ENCODE peak calls at places on chromosomes 4 and X, in five cellular contexts. One of them, this sample, is unnamed.

GRCh38 chrX:106919932-106920452 is at the start of gene CLDN2:
- DNase-seq in uterus: no peak
- DNase-seq in fibroblast of mammary gland: no peak
- DNase-seq in Karpas-422: no peak
- DNase-seq in ecto neural progenitor cell: peak; percentile 65
- DNase-seq in this sample: no peak

GRCh38 chrX:23478056-23478455 is 143.4 kb downstream of the PTCHD1 start:
- DNase-seq in uterus: no peak
- DNase-seq in fibroblast of mammary gland: peak; percentile 3
- DNase-seq in Karpas-422: no peak
- DNase-seq in ecto neural progenitor cell: no peak
- DNase-seq in this sample: no peak

GRCh38 chrX:9865804-9866471 is 79.7 kb downstream of the SHROOM2 start:
- DNase-seq in uterus: no peak
- DNase-seq in fibroblast of mammary gland: peak; percentile 53
- DNase-seq in Karpas-422: no peak
- DNase-seq in ecto neural progenitor cell: no peak
- DNase-seq in this sample: no peak

GRCh38 chrX:9700555-9700954 is 65.1 kb downstream of the GPR143 start:
- DNase-seq in uterus: no peak
- DNase-seq in fibroblast of mammary gland: no peak
- DNase-seq in Karpas-422: no peak
- DNase-seq in ecto neural progenitor cell: no peak
- DNase-seq in this sample: no peak

GRCh38 chr4:88195666-88196365 is 37.4 kb upstream of the ABCG2 start:
- DNase-seq in uterus: no peak
- DNase-seq in fibroblast of mammary gland: no peak
- DNase-seq in Karpas-422: no peak
- DNase-seq in ecto neural progenitor cell: no peak
- DNase-seq in this sample: no peak

GRCh38 chrX:137926090-137926489 is 360.2 kb downstream of the ZIC3 start:
- DNase-seq in uterus: no peak
- DNase-seq in fibroblast of mammary gland: no peak
- DNase-seq in Karpas-422: peak; percentile 53
- DNase-seq in ecto neural progenitor cell: no peak
- DNase-seq in this sample: no peak

GRCh38 chr4:172813359-172813923 is 355.2 kb upstream of the GALNT7 start:
- DNase-seq in uterus: no peak
- DNase-seq in fibroblast of mammary gland: no peak
- DNase-seq in Karpas-422: no peak
- DNase-seq in ecto neural progenitor cell: no peak
- DNase-seq in this sample: no peak

GRCh38 chr4:47312170-47312569 is 151.3 kb downstream of the COMMD8 start:
- DNase-seq in uterus: no peak
- DNase-seq in fibroblast of mammary gland: no peak
- DNase-seq in Karpas-422: no peak
- DNase-seq in ecto neural progenitor cell: no peak
- DNase-seq in this sample: no peak

GRCh38 chrX:24760601-24761000 is 66.9 kb downstream of the POLA1 start:
- DNase-seq in uterus: no peak
- DNase-seq in fibroblast of mammary gland: peak; percentile 30
- DNase-seq in Karpas-422: no peak
- DNase-seq in ecto neural progenitor cell: no peak
- DNase-seq in this sample: no peak

GRCh38 chrX:134236690-134237362 is at the start of gene CCDC160:
- DNase-seq in uterus: peak; percentile 20
- DNase-seq in fibroblast of mammary gland: peak; percentile 4
- DNase-seq in Karpas-422: no peak
- DNase-seq in ecto neural progenitor cell: peak; percentile 87
- DNase-seq in this sample: peak; percentile 42

GRCh38 chr4:94168321-94168720 is 39.3 kb upstream of the SMARCAD1 start:
- DNase-seq in uterus: no peak
- DNase-seq in fibroblast of mammary gland: no peak
- DNase-seq in Karpas-422: no peak
- DNase-seq in ecto neural progenitor cell: no peak
- DNase-seq in this sample: no peak

GRCh38 chrX:40471965-40472648 is 108.7 kb upstream of the ATP6AP2 start:
- DNase-seq in uterus: peak; percentile 26
- DNase-seq in fibroblast of mammary gland: peak; percentile 24
- DNase-seq in Karpas-422: peak; percentile 50
- DNase-seq in ecto neural progenitor cell: peak; percentile 63
- DNase-seq in this sample: peak; percentile 32

GRCh38 chrX:132037479-132037993 is 14.4 kb downstream of the STK26 start:
- DNase-seq in uterus: no peak
- DNase-seq in fibroblast of mammary gland: no peak
- DNase-seq in Karpas-422: no peak
- DNase-seq in ecto neural progenitor cell: no peak
- DNase-seq in this sample: no peak

GRCh38 chr4:47210828-47211227 is 179.5 kb downstream of the GABRB1 start:
- DNase-seq in uterus: no peak
- DNase-seq in fibroblast of mammary gland: no peak
- DNase-seq in Karpas-422: no peak
- DNase-seq in ecto neural progenitor cell: no peak
- DNase-seq in this sample: no peak

GRCh38 chr4:142881331-142881730 is 35.2 kb upstream of the INPP4B start:
- DNase-seq in uterus: no peak
- DNase-seq in fibroblast of mammary gland: no peak
- DNase-seq in Karpas-422: no peak
- DNase-seq in ecto neural progenitor cell: no peak
- DNase-seq in this sample: no peak

GRCh38 chrX:152154050-152154449 is 15.7 kb upstream of the MAGEA10 start:
- DNase-seq in uterus: no peak
- DNase-seq in fibroblast of mammary gland: no peak
- DNase-seq in Karpas-422: no peak
- DNase-seq in ecto neural progenitor cell: no peak
- DNase-seq in this sample: no peak

GRCh38 chr4:140637836-140638235 is 69.1 kb upstream of the UCP1 start:
- DNase-seq in uterus: no peak
- DNase-seq in fibroblast of mammary gland: peak; percentile 37
- DNase-seq in Karpas-422: peak; percentile 72
- DNase-seq in ecto neural progenitor cell: no peak
- DNase-seq in this sample: no peak

GRCh38 chrX:43881410-43882293 is 598 bp downstream of the MAOB start:
- DNase-seq in uterus: peak; percentile 46
- DNase-seq in fibroblast of mammary gland: peak; percentile 24
- DNase-seq in Karpas-422: no peak
- DNase-seq in ecto neural progenitor cell: no peak
- DNase-seq in this sample: no peak

GRCh38 chr4:133465022-133465421 is 315.9 kb downstream of the PCDH10 start:
- DNase-seq in uterus: no peak
- DNase-seq in fibroblast of mammary gland: no peak
- DNase-seq in Karpas-422: no peak
- DNase-seq in ecto neural progenitor cell: no peak
- DNase-seq in this sample: no peak

GRCh38 chrX:119880552-119881437 is 9.2 kb downstream of the NDUFA1 start:
- DNase-seq in uterus: no peak
- DNase-seq in fibroblast of mammary gland: peak; percentile 67
- DNase-seq in Karpas-422: peak; percentile 84
- DNase-seq in ecto neural progenitor cell: peak; percentile 49
- DNase-seq in this sample: peak; percentile 41

GRCh38 chrX:18722500-18723071 is 15.1 kb downstream of the PPEF1 start:
- DNase-seq in uterus: no peak
- DNase-seq in fibroblast of mammary gland: no peak
- DNase-seq in Karpas-422: no peak
- DNase-seq in ecto neural progenitor cell: no peak
- DNase-seq in this sample: no peak

GRCh38 chrX:116436358-116436816 is at the start of gene SLC6A14:
- DNase-seq in uterus: no peak
- DNase-seq in fibroblast of mammary gland: no peak
- DNase-seq in Karpas-422: no peak
- DNase-seq in ecto neural progenitor cell: no peak
- DNase-seq in this sample: no peak

GRCh38 chrX:50838820-50839600 is 25.0 kb upstream of the SHROOM4 start:
- DNase-seq in uterus: no peak
- DNase-seq in fibroblast of mammary gland: peak; percentile 13
- DNase-seq in Karpas-422: no peak
- DNase-seq in ecto neural progenitor cell: no peak
- DNase-seq in this sample: no peak

GRCh38 chrX:122591546-122591945 is 592.5 kb upstream of the GRIA3 start:
- DNase-seq in uterus: no peak
- DNase-seq in fibroblast of mammary gland: no peak
- DNase-seq in Karpas-422: no peak
- DNase-seq in ecto neural progenitor cell: no peak
- DNase-seq in this sample: no peak

GRCh38 chr4:84796388-84796787 is 170.1 kb downstream of the WDFY3 start:
- DNase-seq in uterus: no peak
- DNase-seq in fibroblast of mammary gland: no peak
- DNase-seq in Karpas-422: no peak
- DNase-seq in ecto neural progenitor cell: no peak
- DNase-seq in this sample: no peak

GRCh38 chr4:95693594-95693993 is 144.8 kb upstream of the UNC5C start:
- DNase-seq in uterus: no peak
- DNase-seq in fibroblast of mammary gland: peak; percentile 12
- DNase-seq in Karpas-422: peak; percentile 43
- DNase-seq in ecto neural progenitor cell: no peak
- DNase-seq in this sample: no peak

GRCh38 chrX:12956704-12957541 is 18.0 kb upstream of the TMSB4X start:
- DNase-seq in uterus: no peak
- DNase-seq in fibroblast of mammary gland: no peak
- DNase-seq in Karpas-422: peak; percentile 94
- DNase-seq in ecto neural progenitor cell: no peak
- DNase-seq in this sample: peak; percentile 59

GRCh38 chr4:88018471-88018870 is 11.0 kb downstream of the PKD2 start:
- DNase-seq in uterus: peak; percentile 61
- DNase-seq in fibroblast of mammary gland: peak; percentile 93
- DNase-seq in Karpas-422: no peak
- DNase-seq in ecto neural progenitor cell: no peak
- DNase-seq in this sample: no peak

GRCh38 chr4:73415807-73416238 is 11.7 kb downstream of the ALB start:
- DNase-seq in uterus: no peak
- DNase-seq in fibroblast of mammary gland: peak; percentile 14
- DNase-seq in Karpas-422: no peak
- DNase-seq in ecto neural progenitor cell: no peak
- DNase-seq in this sample: no peak

GRCh38 chr4:184807797-184808718 is 17.7 kb downstream of the ACSL1 start:
- DNase-seq in uterus: no peak
- DNase-seq in fibroblast of mammary gland: peak; percentile 92
- DNase-seq in Karpas-422: no peak
- DNase-seq in ecto neural progenitor cell: peak; percentile 73
- DNase-seq in this sample: peak; percentile 95

GRCh38 chr4:25449270-25449669 is 72.2 kb downstream of the ANAPC4 start:
- DNase-seq in uterus: no peak
- DNase-seq in fibroblast of mammary gland: no peak
- DNase-seq in Karpas-422: no peak
- DNase-seq in ecto neural progenitor cell: no peak
- DNase-seq in this sample: peak; percentile 50

GRCh38 chr4:146338512-146338911 is 124.2 kb downstream of the REELD1 start:
- DNase-seq in uterus: no peak
- DNase-seq in fibroblast of mammary gland: peak; percentile 23
- DNase-seq in Karpas-422: no peak
- DNase-seq in ecto neural progenitor cell: no peak
- DNase-seq in this sample: no peak

GRCh38 chrX:122245175-122245574 is 938.9 kb upstream of the GRIA3 start:
- DNase-seq in uterus: no peak
- DNase-seq in fibroblast of mammary gland: no peak
- DNase-seq in Karpas-422: no peak
- DNase-seq in ecto neural progenitor cell: no peak
- DNase-seq in this sample: no peak

GRCh38 chr4:145731026-145731425 is 51.1 kb downstream of the C4orf51 start:
- DNase-seq in uterus: no peak
- DNase-seq in fibroblast of mammary gland: peak; percentile 78
- DNase-seq in Karpas-422: no peak
- DNase-seq in ecto neural progenitor cell: no peak
- DNase-seq in this sample: no peak

GRCh38 chr4:138910914-138911336 is 104.7 kb upstream of the NOCT start:
- DNase-seq in uterus: peak; percentile 63
- DNase-seq in fibroblast of mammary gland: peak; percentile 70
- DNase-seq in Karpas-422: no peak
- DNase-seq in ecto neural progenitor cell: peak; percentile 77
- DNase-seq in this sample: peak; percentile 55

GRCh38 chrX:101691823-101692222 is 32.2 kb upstream of the ARMCX2 start:
- DNase-seq in uterus: no peak
- DNase-seq in fibroblast of mammary gland: no peak
- DNase-seq in Karpas-422: no peak
- DNase-seq in ecto neural progenitor cell: no peak
- DNase-seq in this sample: no peak

GRCh38 chrX:30906726-30907125 is 17.7 kb upstream of the TAB3 start:
- DNase-seq in uterus: no peak
- DNase-seq in fibroblast of mammary gland: peak; percentile 58
- DNase-seq in Karpas-422: no peak
- DNase-seq in ecto neural progenitor cell: no peak
- DNase-seq in this sample: peak; percentile 40

GRCh38 chrX:110022555-110023448 is 19.9 kb downstream of the TMEM164 start:
- DNase-seq in uterus: no peak
- DNase-seq in fibroblast of mammary gland: no peak
- DNase-seq in Karpas-422: no peak
- DNase-seq in ecto neural progenitor cell: no peak
- DNase-seq in this sample: no peak